ENCODE peak calls at places on chromosome 7, in eight cellular contexts. K, J, U, W, M, O, A and X are unnamed samples.

GRCh38 chr7:22110881-22111280 is 165.2 kb upstream of the CDCA7L start:
- DNase-seq in M (no peak), A (no peak), K (no peak), O (no peak), W (no peak), U (no peak), J (no peak), X (peak; percentile 53)

GRCh38 chr7:117698018-117698417 is 175.2 kb downstream of the CTTNBP2 start:
- DNase-seq in M (no peak), K (no peak), A (no peak), U (no peak), J (no peak), W (no peak), O (no peak), X (no peak)

GRCh38 chr7:51590746-51591145 is 274.1 kb upstream of the COBL start:
- DNase-seq in K (no peak), O (no peak), M (no peak), W (no peak), U (no peak), A (no peak), J (no peak), X (no peak)

GRCh38 chr7:44103941-44104879 is at the start of gene AEBP1:
- DNase-seq in W (no peak), J (no peak), K (peak; percentile 47), O (no peak), U (peak; percentile 66), A (no peak), M (no peak), X (no peak)

GRCh38 chr7:44757311-44757710 is 8.7 kb downstream of the ZMIZ2 start:
- DNase-seq in J (no peak), M (no peak), A (no peak), O (no peak), U (no peak), W (no peak), K (no peak), X (no peak)

GRCh38 chr7:106346678-106347217 is 62.0 kb upstream of the NAMPT start:
- DNase-seq in K (no peak), A (peak; percentile 95), O (no peak), U (no peak), W (no peak), J (no peak), M (peak; percentile 3), X (no peak)

GRCh38 chr7:141700848-141701371 is 1.1 kb downstream of the DENND11 start:
- DNase-seq in U (no peak), A (no peak), J (no peak), W (peak; percentile 25), O (no peak), M (peak; percentile 1), K (peak; percentile 8), X (no peak)

GRCh38 chr7:118492466-118492865 is 268.0 kb downstream of the ANKRD7 start:
- DNase-seq in W (no peak), J (no peak), K (no peak), U (no peak), A (no peak), M (no peak), O (no peak), X (no peak)

GRCh38 chr7:144827581-144828139 is 8.2 kb downstream of the TPK1 start:
- DNase-seq in M (no peak), O (no peak), W (peak; percentile 96), U (no peak), A (no peak), K (no peak), J (no peak), X (no peak)

GRCh38 chr7:84291756-84292155 is 97.2 kb upstream of the SEMA3A start:
- DNase-seq in M (no peak), U (no peak), K (no peak), A (no peak), W (no peak), J (no peak), O (no peak), X (no peak)

GRCh38 chr7:41886906-41887311 is 184.0 kb upstream of the INHBA start:
- DNase-seq in U (peak; percentile 83), A (peak; percentile 90), W (peak; percentile 97), J (peak; percentile 80), M (no peak), K (no peak), O (peak; percentile 88), X (no peak)

GRCh38 chr7:74672343-74672915 is 14.9 kb downstream of the GTF2I start:
- DNase-seq in M (no peak), W (no peak), K (no peak), U (no peak), O (no peak), J (no peak), A (no peak), X (no peak)

GRCh38 chr7:68306692-68307107 is 1291.6 kb upstream of the AUTS2 start:
- DNase-seq in O (no peak), J (no peak), M (no peak), W (no peak), U (no peak), K (no peak), A (no peak), X (peak; percentile 7)

GRCh38 chr7:25122373-25122772 is 2.7 kb downstream of the CYCS start:
- DNase-seq in W (no peak), A (no peak), J (no peak), M (no peak), K (no peak), O (no peak), U (no peak), X (no peak)

GRCh38 chr7:13115157-13115772 is 427.8 kb downstream of the ARL4A start:
- DNase-seq in O (no peak), W (peak; percentile 24), J (no peak), K (no peak), U (no peak), A (no peak), M (no peak), X (no peak)